ENCODE peak calls at places on chromosomes 11 and 22, in six cellular contexts. B is germinal center, J is NCI-H774, D is fibroblast of villous mesenchyme, M is hypothalamus, U is neuronal stem cell. N is an unnamed sample.

GRCh38 chr22:36323855-36324331 is 63.9 kb downstream of the MYH9 start:
- DNase-seq in B (no peak), J (no peak), D (no peak), M (peak; percentile 11), U (no peak), N (peak; percentile 82)

GRCh38 chr11:67585911-67586310 is 2.3 kb downstream of the GSTP1 start:
- DNase-seq in B (no peak), J (no peak), D (no peak), M (no peak), U (no peak), N (no peak)

GRCh38 chr11:83836883-83837654 is 550.9 kb upstream of the CCDC90B start:
- DNase-seq in B (peak; percentile 52), J (peak; percentile 61), D (peak; percentile 36), M (peak; percentile 9), U (peak; percentile 51), N (no peak)

GRCh38 chr11:26947904-26948639 is 45.8 kb upstream of the FIBIN start:
- DNase-seq in B (no peak), J (no peak), D (peak; percentile 77), M (no peak), U (no peak), N (no peak)

GRCh38 chr11:112856591-112856990 is 104.6 kb upstream of the NCAM1 start:
- DNase-seq in B (no peak), J (no peak), D (no peak), M (no peak), U (no peak), N (no peak)

GRCh38 chr22:38316340-38317236 is 645 bp downstream of the CSNK1E start:
- DNase-seq in B (peak; percentile 70), J (peak; percentile 3), D (peak; percentile 71), M (peak; percentile 79), U (no peak), N (peak; percentile 86)

GRCh38 chr11:74470526-74470925 is 3.2 kb upstream of the KCNE3 start:
- DNase-seq in B (no peak), J (no peak), D (no peak), M (no peak), U (no peak), N (no peak)

GRCh38 chr11:41431784-41432183 is 27.7 kb downstream of the LRRC4C start:
- DNase-seq in B (no peak), J (no peak), D (no peak), M (no peak), U (no peak), N (no peak)

GRCh38 chr11:72306186-72306585 is 62.2 kb upstream of the PHOX2A start:
- DNase-seq in B (no peak), J (no peak), D (no peak), M (peak; percentile 30), U (no peak), N (no peak)

GRCh38 chr22:25237503-25237902 is 18.1 kb downstream of the CRYBB2 start:
- DNase-seq in B (no peak), J (no peak), D (no peak), M (no peak), U (no peak), N (no peak)

GRCh38 chr11:118010738-118011461 is 24.7 kb downstream of the IL10RA start:
- DNase-seq in B (peak; percentile 85), J (no peak), D (no peak), M (no peak), U (no peak), N (peak; percentile 74)

GRCh38 chr11:64998141-64998540 is 1.4 kb upstream of the BATF2 start:
- DNase-seq in B (no peak), J (peak; percentile 2), D (no peak), M (no peak), U (no peak), N (no peak)

N was measured in sciatic nerve.